ENCODE peak calls at places on chromosome 22, in seven cellular contexts. F, Z, H, L, K, V and S are unnamed samples.

GRCh38 chr22:31055322-31056159 is 25.6 kb upstream of the SMTN start:
- DNase-seq in H (peak), Z (peak), V (peak), K (peak), F (peak), L (no peak), S (peak)

GRCh38 chr22:23499845-23500500 is 80.1 kb downstream of the IGLL1 start:
- DNase-seq in K (no peak), V (no peak), H (no peak), F (no peak), L (no peak), Z (no peak), S (no peak)

GRCh38 chr22:24580276-24580675 is 12.6 kb downstream of the LRRC75B start:
- DNase-seq in L (no peak), V (peak), F (peak), Z (no peak), H (no peak), K (peak), S (peak)

GRCh38 chr22:22371031-22371541 is 126.5 kb downstream of the VPREB1 start:
- DNase-seq in V (no peak), Z (peak), F (no peak), K (peak), H (no peak), L (no peak), S (no peak)

GRCh38 chr22:23180893-23181762 is 819 bp downstream of the BCR start:
- DNase-seq in V (peak), H (no peak), F (no peak), Z (peak), K (no peak), L (no peak), S (no peak)

GRCh38 chr22:39932918-39933649 is 27.1 kb upstream of the TMA7B start:
- DNase-seq in H (peak), V (peak), K (peak), F (peak), L (peak), Z (peak), S (no peak)

GRCh38 chr22:39384750-39385480 is 14.7 kb upstream of the TAB1 start:
- DNase-seq in H (peak), K (no peak), F (peak), Z (peak), L (no peak), V (peak), S (no peak)

GRCh38 chr22:33864723-33865130 is 55.5 kb downstream of the LARGE1 start:
- DNase-seq in V (no peak), Z (no peak), F (peak), H (no peak), K (peak), L (no peak), S (no peak)

GRCh38 chr22:31342389-31343125 is 3.6 kb downstream of the PATZ1 start:
- DNase-seq in L (no peak), V (no peak), K (no peak), F (no peak), Z (no peak), H (peak), S (no peak)

GRCh38 chr22:39808087-39808486 is 85.5 kb downstream of the ENTHD1 start:
- DNase-seq in H (no peak), F (no peak), V (peak), K (peak), Z (peak), L (peak), S (no peak)

GRCh38 chr22:36461665-36462474 is 19.6 kb downstream of the TXN2 start:
- DNase-seq in V (peak), K (peak), F (peak), L (no peak), Z (peak), H (no peak), S (peak)

GRCh38 chr22:37090920-37091688 is 18.4 kb downstream of the TMPRSS6 start:
- DNase-seq in K (no peak), Z (no peak), L (no peak), F (no peak), V (no peak), H (no peak), S (no peak)

GRCh38 chr22:22710719-22711531 is 66.5 kb downstream of the GGTLC2 start:
- DNase-seq in L (peak), V (peak), K (peak), H (peak), Z (peak), F (peak), S (no peak)

GRCh38 chr22:24730864-24731263 is 43.7 kb downstream of the PIWIL3 start:
- DNase-seq in K (no peak), V (no peak), F (no peak), H (no peak), L (no peak), Z (no peak), S (no peak)

GRCh38 chr22:21942407-21942895 is 10.2 kb downstream of the PPM1F start:
- DNase-seq in F (peak), K (peak), L (no peak), H (no peak), V (peak), Z (peak), S (peak)

GRCh38 chr22:32764330-32765116 is 37.0 kb upstream of the TIMP3 start:
- DNase-seq in Z (peak), F (peak), V (no peak), K (peak), H (no peak), L (no peak), S (peak)

GRCh38 chr22:23763579-23764331 is 965 bp downstream of the C22orf15 start:
- DNase-seq in H (no peak), K (no peak), F (no peak), Z (no peak), L (peak), V (no peak), S (no peak)

GRCh38 chr22:49306632-49306975 is 521.1 kb downstream of the BRD1 start:
- DNase-seq in L (no peak), F (no peak), V (no peak), K (no peak), H (no peak), Z (peak), S (no peak)

GRCh38 chr22:43433451-43433850 is 21.6 kb downstream of the MPPED1 start:
- DNase-seq in F (no peak), H (no peak), Z (no peak), K (no peak), V (no peak), L (no peak), S (no peak)

GRCh38 chr22:33105501-33105911 is 47.3 kb upstream of the SYN3 start:
- DNase-seq in L (no peak), K (peak), H (no peak), Z (no peak), V (no peak), F (peak), S (peak)

GRCh38 chr22:40383905-40384304 is 13.5 kb downstream of the SGSM3 start:
- DNase-seq in L (no peak), K (peak), Z (peak), H (no peak), V (no peak), F (peak), S (peak)

DNA sequence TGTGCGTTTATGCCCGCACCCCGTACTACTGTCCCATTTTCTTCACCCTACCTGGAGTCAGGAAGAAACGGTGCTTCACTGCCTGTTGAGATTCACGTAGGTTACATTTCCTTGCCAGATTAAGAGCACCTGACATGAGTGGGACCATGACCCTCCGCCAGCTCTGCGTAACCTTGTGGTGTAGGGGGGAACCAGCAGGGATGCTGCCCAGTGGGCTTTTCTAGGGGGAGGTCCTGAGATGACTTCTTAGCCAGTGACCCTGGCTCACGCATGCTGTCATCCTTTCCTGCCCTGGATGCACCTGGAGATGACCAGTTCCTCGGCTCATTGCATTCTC is 967 bp upstream of the ARVCF start:
- DNase-seq in K (no peak), L (no peak), Z (no peak), F (no peak), V (no peak), H (no peak), S (no peak)
- H3K4me3 ChIP-seq in K (no peak), L (peak), Z (no peak), F (no peak), V (peak), H (peak), S (no peak)

DNA sequence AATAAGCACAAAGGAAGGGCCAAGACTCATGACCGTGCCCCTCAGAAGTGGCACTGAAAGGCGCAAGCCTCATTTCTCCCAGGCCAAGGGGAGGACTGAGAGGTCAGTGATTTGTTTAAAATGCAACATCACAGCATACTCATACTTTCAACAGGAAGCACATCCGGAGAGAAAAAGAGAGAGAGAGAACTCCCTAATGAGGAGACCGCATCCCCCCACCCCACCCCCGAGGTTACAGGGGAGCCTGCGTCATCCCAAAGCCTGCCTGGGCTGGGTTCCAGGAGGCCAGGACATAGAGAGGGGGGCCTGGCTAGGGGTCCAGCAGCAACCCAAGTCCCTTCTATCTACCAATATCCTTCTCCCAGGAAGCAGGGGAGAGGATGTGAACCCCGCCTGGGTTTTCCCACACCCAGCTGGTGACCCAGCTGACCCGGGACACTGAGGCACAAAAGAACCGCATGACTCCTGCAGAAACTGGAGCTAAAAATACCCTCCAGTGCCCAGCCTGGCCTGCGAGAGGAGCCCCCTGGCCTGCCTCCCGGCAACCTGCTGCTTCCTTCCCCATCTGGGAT is 3.8 kb downstream of the CSNK1E start:
- DNase-seq in Z (peak), L (no peak), K (peak), V (peak), F (peak), H (no peak), S (peak)
- H3K4me3 ChIP-seq in Z (no peak), L (no peak), K (peak), V (peak), F (no peak), H (no peak), S (peak)

DNA sequence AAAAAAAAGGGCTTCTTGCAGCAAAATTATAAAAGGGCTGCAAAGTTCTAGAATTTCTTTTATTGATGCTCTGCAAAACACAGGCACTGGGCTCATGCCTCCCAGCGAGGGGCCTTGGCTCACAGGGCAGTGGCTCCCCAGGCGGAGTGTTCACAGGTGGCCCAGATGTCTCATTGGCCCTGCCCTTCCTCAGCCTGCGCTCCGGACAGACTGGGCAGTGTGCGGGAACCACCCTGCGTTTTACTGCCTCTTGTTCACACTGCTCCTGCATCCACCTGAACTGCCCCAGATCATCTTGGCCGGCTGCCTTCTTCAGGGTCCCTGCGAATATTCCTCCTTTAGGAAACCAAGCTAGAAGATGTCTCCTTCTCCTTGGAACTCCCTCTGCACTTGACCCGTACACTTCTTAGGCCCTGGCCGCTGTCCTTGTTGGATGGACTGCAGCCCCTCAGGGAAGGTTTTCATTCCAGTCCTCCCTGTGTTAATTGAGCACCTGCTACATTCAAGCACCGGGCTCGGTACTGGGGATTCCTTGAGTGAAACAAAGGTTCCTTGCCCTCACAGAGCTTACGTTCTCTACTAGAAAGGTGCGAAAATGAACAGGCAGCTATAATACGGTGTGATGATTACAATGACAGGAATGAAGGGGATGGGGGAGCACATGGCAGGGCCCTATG is 4.5 kb downstream of the TUBA8 start:
- DNase-seq in V (no peak), H (no peak), F (no peak), Z (no peak), K (no peak), L (no peak), S (no peak)
- H3K4me3 ChIP-seq in V (no peak), H (no peak), F (no peak), Z (no peak), K (no peak), L (no peak), S (no peak)

DNA sequence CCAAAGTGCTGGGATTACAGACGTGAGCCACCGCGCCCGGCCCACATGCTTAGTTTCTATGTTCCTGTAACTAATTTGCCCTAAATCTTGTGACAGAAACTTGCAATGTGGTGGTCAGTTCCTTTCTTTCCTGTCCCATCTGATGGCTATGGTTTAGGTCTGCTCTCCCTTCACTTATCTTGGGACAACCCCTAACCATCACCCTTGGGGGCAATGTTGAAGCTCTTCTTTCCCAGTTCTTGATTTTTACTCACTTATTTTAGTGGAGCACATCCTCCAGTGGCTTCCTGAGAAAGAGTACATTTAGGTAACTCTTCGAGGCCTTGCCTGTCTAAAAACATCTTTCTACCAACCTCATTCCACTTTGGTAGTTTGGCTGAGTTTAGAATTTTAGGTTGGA is 7.3 kb downstream of the SREBF2 start:
- DNase-seq in Z (no peak), L (no peak), F (no peak), V (no peak), K (no peak), H (no peak), S (no peak)
- H3K4me3 ChIP-seq in Z (no peak), L (no peak), F (no peak), V (no peak), K (no peak), H (no peak), S (no peak)

DNA sequence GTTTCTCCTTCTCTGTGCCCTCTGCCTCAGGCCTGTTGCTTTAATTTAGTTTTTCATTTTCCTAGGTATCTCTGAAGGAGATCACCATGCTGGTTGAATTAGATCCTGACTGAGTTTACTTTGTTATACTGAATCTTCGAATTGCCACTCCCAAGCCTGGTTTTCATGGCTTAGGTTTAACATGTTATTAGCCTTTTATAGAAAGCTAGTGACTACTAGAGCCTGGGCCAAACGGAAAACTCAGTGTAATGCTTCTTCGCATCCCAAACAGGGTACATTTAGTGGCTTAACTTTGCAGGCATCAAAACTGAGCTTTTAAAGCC is 3.6 kb downstream of the CRKL start:
- DNase-seq in Z (no peak), H (no peak), V (no peak), K (no peak), L (no peak), F (no peak), S (no peak)
- H3K4me3 ChIP-seq in Z (no peak), H (peak), V (peak), K (peak), L (peak), F (no peak), S (peak)

GRCh38 chr22:20885557-20886323 is 26.9 kb downstream of the SNAP29 start:
- DNase-seq in F (peak), Z (peak), V (peak), H (peak), K (peak), L (no peak), S (peak)

GRCh38 chr22:20889904-20890303 is 27.3 kb upstream of the CRKL start:
- DNase-seq in V (no peak), H (no peak), K (no peak), F (no peak), L (no peak), Z (no peak), S (no peak)

GRCh38 chr22:20890975-20891374 is 26.2 kb upstream of the CRKL start:
- DNase-seq in H (no peak), Z (no peak), F (no peak), K (no peak), L (no peak), V (no peak), S (no peak)

GRCh38 chr22:20887375-20887774 is 28.6 kb downstream of the SNAP29 start:
- DNase-seq in V (peak), H (no peak), F (no peak), Z (no peak), K (no peak), L (no peak), S (no peak)

DNA sequence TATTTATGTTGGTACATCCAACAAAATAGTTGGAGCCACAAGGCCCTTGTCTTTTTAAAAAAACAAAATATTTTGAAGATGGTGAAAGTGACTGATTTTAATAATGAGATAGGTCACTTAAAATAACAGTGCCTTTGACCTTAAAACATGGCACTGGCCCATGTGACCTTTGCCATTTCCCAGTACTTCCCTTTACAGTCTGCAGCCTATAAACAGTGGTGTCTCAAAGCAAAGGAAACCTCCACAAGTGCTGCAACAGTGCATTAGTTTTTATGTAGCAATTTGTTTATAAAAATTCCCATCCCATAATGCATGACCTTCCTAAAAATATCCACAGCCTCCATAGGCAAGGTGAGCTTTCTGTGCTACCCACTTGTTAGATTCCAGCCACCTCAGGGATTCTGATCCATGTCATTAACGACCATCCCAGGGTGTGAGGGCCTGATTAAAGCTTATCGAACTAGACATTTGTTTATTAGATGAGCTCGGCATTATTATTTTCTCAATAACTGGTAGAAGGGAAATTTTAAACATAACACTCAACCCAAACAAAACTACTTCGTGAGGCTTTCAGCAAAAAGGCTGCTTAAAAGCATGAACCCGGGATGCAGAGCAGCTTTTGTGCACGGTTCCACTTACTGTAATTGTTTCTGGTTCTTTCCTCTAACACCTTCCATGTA is 28.0 kb upstream of the CRKL start:
- DNase-seq in K (no peak), Z (no peak), L (no peak), F (no peak), H (no peak), V (no peak), S (no peak)
- H3K4me3 ChIP-seq in K (no peak), Z (no peak), L (no peak), F (no peak), H (no peak), V (no peak), S (no peak)

DNA sequence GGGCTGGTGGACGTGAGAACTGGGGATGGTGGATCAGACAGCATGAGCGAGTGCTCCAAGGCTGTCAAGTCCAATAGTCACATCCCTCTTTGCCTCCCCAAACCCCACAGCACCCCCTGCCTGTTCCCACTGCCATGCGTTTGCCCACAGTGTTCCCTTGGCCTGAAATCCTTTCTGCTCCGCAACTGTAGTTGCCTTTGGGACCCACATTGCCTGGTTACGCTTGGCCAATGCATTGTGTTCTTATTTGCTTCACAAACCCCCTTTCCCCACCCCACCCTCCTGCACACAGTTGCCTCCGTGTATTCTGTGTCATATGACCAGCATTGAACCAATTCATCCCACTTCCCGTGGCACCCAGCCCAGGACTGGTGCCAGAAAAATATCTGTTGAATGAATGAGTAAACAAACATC is 2.1 kb upstream of the KIAA0930 start:
- DNase-seq in L (no peak), K (peak), Z (no peak), V (peak), F (no peak), H (no peak), S (no peak)
- H3K4me3 ChIP-seq in L (no peak), K (no peak), Z (no peak), V (no peak), F (no peak), H (no peak), S (no peak)

DNA sequence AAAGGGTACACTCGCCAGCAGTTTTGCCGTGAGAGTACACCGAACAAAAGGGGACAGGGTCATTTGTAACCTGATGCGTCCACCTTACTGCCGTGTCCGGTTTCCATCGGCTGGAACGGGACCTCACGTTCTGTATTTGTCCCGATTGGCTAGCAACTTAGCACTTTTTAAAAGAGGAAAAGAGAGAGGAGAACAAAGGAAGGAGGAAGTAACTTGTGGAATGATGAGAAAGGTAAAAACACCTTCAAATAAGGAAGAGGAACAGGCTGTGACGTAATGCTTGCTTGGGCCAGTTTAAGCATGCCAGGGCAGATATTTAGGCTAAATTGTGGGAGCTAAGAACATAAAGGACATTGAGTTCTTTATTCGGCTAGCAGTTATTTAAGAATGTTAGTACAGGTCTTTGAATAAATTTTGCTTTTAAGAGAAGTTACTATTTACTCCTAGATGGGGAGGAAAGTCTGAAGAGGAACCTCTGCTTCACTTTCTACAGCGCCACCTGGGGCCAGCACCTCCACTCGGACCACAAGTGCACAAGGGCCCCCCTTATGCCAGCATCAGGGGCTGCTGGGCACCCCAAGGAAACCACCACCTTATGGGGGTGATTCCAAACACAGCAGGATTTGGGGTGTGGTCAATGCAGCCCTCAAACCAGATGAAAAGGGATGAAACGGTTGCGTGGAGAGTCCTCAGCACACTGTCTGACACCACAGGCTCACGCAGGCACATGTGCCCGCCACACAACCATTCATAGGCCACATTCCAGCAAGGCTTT is 5.8 kb downstream of the ARSA start:
- DNase-seq in H (no peak), V (peak), K (no peak), L (no peak), Z (no peak), F (no peak), S (no peak)
- H3K4me3 ChIP-seq in H (no peak), V (peak), K (no peak), L (peak), Z (no peak), F (no peak), S (no peak)